ENCODE peak calls at places on chromosomes 5 and 9, in six cellular contexts. L, V, Z, G, A and E are unnamed samples.

GRCh38 chr9:93166699-93167098 is 17.2 kb upstream of the WNK2 start:
- DNase-seq in Z (no peak), A (no peak), G (no peak), L (no peak), V (no peak), E (no peak)

GRCh38 chr5:156681276-156681675 is 168.8 kb upstream of the PPP1R2B start:
- DNase-seq in V (no peak), G (peak), A (no peak), L (no peak), Z (no peak), E (no peak)

GRCh38 chr9:3912817-3913216 is 387.0 kb upstream of the RFX3 start:
- DNase-seq in L (no peak), G (peak), A (peak), Z (no peak), V (no peak), E (no peak)

GRCh38 chr5:167269146-167269545 is 1022.3 kb upstream of the WWC1 start:
- DNase-seq in L (no peak), Z (no peak), V (no peak), A (no peak), G (no peak), E (no peak)

GRCh38 chr9:12461759-12462158 is 231.4 kb upstream of the TYRP1 start:
- DNase-seq in L (no peak), V (no peak), A (no peak), G (no peak), Z (no peak), E (no peak)

GRCh38 chr5:15510816-15511215 is 10.8 kb downstream of the FBXL7 start:
- DNase-seq in V (no peak), L (no peak), G (peak), Z (peak), A (peak), E (no peak)

GRCh38 chr5:127337876-127338275 is 47.3 kb downstream of the MEGF10 start:
- DNase-seq in A (no peak), L (no peak), Z (no peak), V (no peak), G (no peak), E (no peak)

GRCh38 chr5:149406203-149406978 is 27.3 kb upstream of the IL17B start:
- DNase-seq in L (no peak), A (peak), V (no peak), G (peak), Z (peak), E (no peak)

GRCh38 chr5:146313027-146313426 is 25.6 kb upstream of the POU4F3 start:
- DNase-seq in A (no peak), Z (no peak), V (no peak), L (no peak), G (no peak), E (no peak)

GRCh38 chr5:159097461-159098284 is 2.0 kb downstream of the EBF1 start:
- DNase-seq in L (no peak), Z (peak), A (peak), V (peak), G (peak), E (peak)

GRCh38 chr5:157710887-157711286 is 20.3 kb upstream of the THG1L start:
- DNase-seq in A (peak), L (no peak), Z (peak), G (peak), V (no peak), E (no peak)

GRCh38 chr5:161002571-161003074 is 150.6 kb upstream of the ATP10B start:
- DNase-seq in V (no peak), G (no peak), L (no peak), A (no peak), Z (no peak), E (no peak)

GRCh38 chr9:134841180-134841904 is 39.3 kb upstream of the FCN2 start:
- DNase-seq in G (no peak), V (no peak), L (no peak), Z (no peak), A (no peak), E (no peak)

GRCh38 chr9:88477300-88477751 is 57.7 kb upstream of the NXNL2 start:
- DNase-seq in A (peak), G (peak), L (no peak), V (no peak), Z (peak), E (no peak)

GRCh38 chr9:131395027-131395744 is 1.3 kb downstream of the PRRC2B start:
- DNase-seq in A (no peak), V (peak), Z (no peak), L (peak), G (no peak), E (peak)

GRCh38 chr5:138502121-138502520 is 36.8 kb downstream of the EGR1 start:
- DNase-seq in Z (no peak), L (no peak), V (no peak), A (no peak), G (peak), E (no peak)

GRCh38 chr5:13245982-13246601 is 698.4 kb downstream of the DNAH5 start:
- DNase-seq in G (no peak), L (no peak), A (no peak), Z (no peak), V (no peak), E (no peak)

GRCh38 chr9:5629312-5630037 is 568 bp downstream of the RIC1 start:
- DNase-seq in A (no peak), V (peak), G (peak), Z (no peak), L (peak), E (peak)

GRCh38 chr5:103505581-103506305 is 56.8 kb downstream of the NUDT12 start:
- DNase-seq in Z (peak), G (peak), V (no peak), A (peak), L (no peak), E (no peak)

GRCh38 chr5:24547127-24547526 is 97.7 kb downstream of the CDH10 start:
- DNase-seq in Z (no peak), A (no peak), L (no peak), G (no peak), V (no peak), E (no peak)

DNA sequence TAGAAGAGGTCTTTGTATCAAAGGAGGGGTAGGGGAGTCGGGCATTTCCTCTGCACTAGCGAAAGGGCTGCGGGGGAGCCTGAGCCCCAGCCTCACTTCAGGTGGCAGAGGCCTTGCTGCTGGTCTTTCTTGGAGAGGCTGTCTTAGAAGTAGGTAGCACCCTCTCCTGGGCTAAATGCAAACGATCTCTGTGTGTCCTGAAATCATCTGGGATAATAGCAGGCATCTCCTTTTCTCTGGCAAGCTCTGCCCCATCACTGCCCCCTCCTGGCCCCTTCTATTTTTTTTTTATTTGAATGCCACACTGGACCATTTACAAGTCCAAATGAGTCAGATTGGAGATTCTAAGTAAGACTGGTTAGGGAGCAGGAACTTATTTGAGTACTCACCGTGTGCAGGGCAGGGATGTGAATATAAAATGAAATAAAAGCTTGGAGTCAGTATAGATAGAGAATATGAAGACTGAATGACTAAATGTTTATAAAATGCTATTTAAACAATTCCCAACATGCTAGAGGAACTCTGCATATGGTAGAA is 137.1 kb downstream of the FGF1 start:
- DNase-seq in G (peak), A (peak), L (no peak), V (peak), Z (peak), E (peak)
- TF ChIP-seq CTCF in G (peak), A (peak), L (peak), V (peak), Z (peak), E (no peak)

GRCh38 chr9:7360513-7360912 is 439.1 kb downstream of the DMAC1 start:
- DNase-seq in L (no peak), V (no peak), Z (no peak), A (no peak), G (no peak), E (no peak)
- TF ChIP-seq CTCF in L (no peak), V (no peak), Z (no peak), A (no peak), G (no peak), E (no peak)

GRCh38 chr9:7760014-7760415 is 39.6 kb downstream of the DMAC1 start:
- DNase-seq in G (peak), Z (no peak), L (no peak), A (no peak), V (no peak), E (no peak)

GRCh38 chr9:7762600-7762999 is 37.0 kb downstream of the DMAC1 start:
- DNase-seq in A (no peak), V (no peak), L (no peak), Z (no peak), G (no peak), E (no peak)
- TF ChIP-seq CTCF in A (no peak), V (no peak), L (no peak), Z (no peak), G (no peak), E (no peak)

GRCh38 chr5:72092074-72092473 is 15.2 kb upstream of the MAP1B start:
- DNase-seq in G (no peak), L (no peak), A (no peak), V (no peak), Z (no peak), E (no peak)
- TF ChIP-seq CTCF in G (no peak), L (no peak), A (no peak), V (no peak), Z (no peak), E (no peak)

GRCh38 chr9:136742640-136743391 is at the start of gene LCN10:
- DNase-seq in G (no peak), Z (no peak), A (no peak), L (peak), V (peak), E (no peak)
- TF ChIP-seq CTCF in G (peak), Z (peak), A (peak), L (no peak), V (peak), E (peak)

GRCh38 chr9:136665111-136665703 is 2.5 kb downstream of the EGFL7 start:
- DNase-seq in L (no peak), V (peak), A (no peak), G (no peak), Z (no peak), E (peak)
- TF ChIP-seq CTCF in L (peak), V (peak), A (peak), G (no peak), Z (no peak), E (no peak)

GRCh38 chr5:151062405-151063135 is 18.3 kb downstream of the TNIP1 start:
- DNase-seq in G (no peak), V (no peak), Z (no peak), L (no peak), A (no peak), E (no peak)

GRCh38 chr5:151060742-151061141 is 20.1 kb downstream of the TNIP1 start:
- DNase-seq in G (no peak), V (no peak), Z (no peak), L (no peak), A (no peak), E (no peak)

GRCh38 chr5:151058301-151058700 is 22.5 kb downstream of the TNIP1 start:
- DNase-seq in A (no peak), Z (no peak), L (no peak), G (no peak), V (no peak), E (no peak)

GRCh38 chr5:151056367-151057306 is 24.2 kb downstream of the TNIP1 start:
- DNase-seq in A (no peak), G (no peak), Z (no peak), L (no peak), V (no peak), E (no peak)

DNA sequence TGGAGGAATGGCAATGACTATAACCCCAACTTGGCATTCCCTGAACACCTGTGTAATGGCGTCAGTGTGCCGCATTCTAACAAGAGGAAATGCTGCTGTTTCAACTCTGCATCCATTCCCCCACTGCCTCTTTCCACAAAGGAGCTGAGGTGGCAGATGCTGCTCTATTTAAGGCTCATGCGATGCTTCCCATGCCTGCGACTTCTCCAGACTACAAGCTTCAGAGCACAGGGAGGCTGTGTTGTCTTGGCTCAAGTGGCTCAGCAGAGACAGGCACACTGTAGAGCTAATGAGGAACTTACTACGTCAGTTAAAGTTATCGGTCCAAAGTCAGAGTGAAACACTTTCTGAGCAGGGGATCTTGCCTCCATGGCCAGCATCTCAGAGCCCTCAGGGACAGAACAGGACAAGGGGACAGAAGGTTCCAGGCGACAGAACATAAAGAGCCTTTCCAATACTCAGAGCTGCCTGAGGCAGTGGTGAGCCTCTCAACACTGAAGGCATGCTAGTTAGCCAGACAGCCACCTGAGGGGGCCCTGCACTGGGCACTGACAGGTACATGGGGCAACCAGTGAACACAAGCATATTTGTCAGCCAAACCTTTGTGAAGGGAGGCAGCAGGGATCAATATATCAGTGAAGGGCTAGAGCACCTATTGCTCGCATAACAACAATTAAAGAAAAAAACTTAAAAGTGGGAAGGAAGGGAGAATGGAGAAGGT is 21.8 kb downstream of the TNIP1 start:
- DNase-seq in V (no peak), A (no peak), L (no peak), G (no peak), Z (no peak), E (no peak)
- TF ChIP-seq CTCF in V (no peak), A (no peak), L (no peak), G (no peak), Z (no peak), E (no peak)

GRCh38 chr5:125673359-125673950 is 749.8 kb upstream of the GRAMD2B start:
- DNase-seq in A (no peak), L (no peak), G (no peak), V (no peak), Z (no peak), E (no peak)
- TF ChIP-seq CTCF in A (no peak), L (no peak), G (no peak), V (peak), Z (no peak), E (no peak)

GRCh38 chr5:10364186-10364689 is 10.7 kb downstream of the MARCHF6 start:
- DNase-seq in A (no peak), V (no peak), L (no peak), G (no peak), Z (no peak), E (no peak)
- TF ChIP-seq CTCF in A (peak), V (no peak), L (no peak), G (no peak), Z (peak), E (no peak)

GRCh38 chr5:170168797-170169196 is 63.1 kb downstream of the FOXI1 start:
- DNase-seq in L (no peak), Z (no peak), G (no peak), A (no peak), V (no peak), E (no peak)
- TF ChIP-seq CTCF in L (no peak), Z (no peak), G (no peak), A (no peak), V (no peak), E (no peak)